ENCODE peak calls at places on chromosomes 12 and 14, in five cellular contexts. H is H1, P is HepG2, M is K562, W is GM12891. A is an unnamed sample.

GRCh38 chr12:74586251-74586650 is 48.6 kb downstream of the ATXN7L3B start:
- DNase-seq in H (no peak), P (no peak), M (no peak), W (no peak), A (no peak)

GRCh38 chr12:117192057-117192456 is 1.8 kb upstream of the FBXO21 start:
- DNase-seq in H (no peak), P (no peak), M (no peak), W (no peak), A (no peak)

GRCh38 chr14:28773917-28774691 is 7.5 kb downstream of the FOXG1 start:
- DNase-seq in H (no peak), P (no peak), M (no peak), W (no peak), A (no peak)

GRCh38 chr12:93226356-93226755 is 151.4 kb upstream of the NUDT4 start:
- DNase-seq in H (no peak), P (no peak), M (no peak), W (no peak), A (no peak)

GRCh38 chr12:111636209-111636928 is 37.3 kb upstream of the ATXN2 start:
- DNase-seq in H (peak), P (peak), M (peak), W (no peak), A (no peak)

GRCh38 chr12:90712671-90713070 is 242.3 kb downstream of the CCER1 start:
- DNase-seq in H (no peak), P (no peak), M (no peak), W (no peak), A (no peak)

GRCh38 chr14:101781240-101782061 is 19.9 kb downstream of the PPP2R5C start:
- DNase-seq in H (no peak), P (no peak), M (no peak), W (peak), A (peak)

GRCh38 chr14:62939970-62940369 is 105.3 kb downstream of the KCNH5 start:
- DNase-seq in H (no peak), P (no peak), M (no peak), W (no peak), A (no peak)

GRCh38 chr14:51828017-51828797 is 32.2 kb upstream of the GNG2 start:
- DNase-seq in H (no peak), P (no peak), M (no peak), W (no peak), A (no peak)

GRCh38 chr12:114921796-114922195 is 237.8 kb upstream of the TBX3 start:
- DNase-seq in H (no peak), P (no peak), M (no peak), W (no peak), A (no peak)

GRCh38 chr14:74147571-74147970 is 62.8 kb downstream of the LIN52 start:
- DNase-seq in H (no peak), P (no peak), M (no peak), W (no peak), A (no peak)

GRCh38 chr14:105203701-105204100 is 22.6 kb upstream of the NUDT14 start:
- DNase-seq in H (no peak), P (no peak), M (no peak), W (no peak), A (no peak)

GRCh38 chr12:11581179-11581755 is 68.2 kb upstream of the ETV6 start:
- DNase-seq in H (no peak), P (peak), M (peak), W (no peak), A (no peak)

GRCh38 chr12:63325757-63326156 is 174.8 kb upstream of the AVPR1A start:
- DNase-seq in H (no peak), P (no peak), M (no peak), W (no peak), A (no peak)

GRCh38 chr12:6833189-6833890 is 5.1 kb downstream of the P3H3 start:
- DNase-seq in H (no peak), P (no peak), M (no peak), W (no peak), A (no peak)

GRCh38 chr14:105364100-105364708 is 34.1 kb upstream of the TEX22 start:
- DNase-seq in H (no peak), P (no peak), M (peak), W (no peak), A (no peak)

GRCh38 chr14:21069388-21070082 is 569 bp upstream of the ARHGEF40 start:
- DNase-seq in H (no peak), P (peak), M (no peak), W (no peak), A (no peak)

GRCh38 chr14:69652942-69653680 is 41.7 kb downstream of the SUSD6 start:
- DNase-seq in H (no peak), P (no peak), M (no peak), W (no peak), A (no peak)

GRCh38 chr14:68544150-68544892 is 248.5 kb downstream of the ZFP36L1 start:
- DNase-seq in H (no peak), P (no peak), M (peak), W (no peak), A (no peak)

GRCh38 chr12:13135336-13136178 is 32.1 kb upstream of the GSG1 start:
- DNase-seq in H (peak), P (no peak), M (peak), W (no peak), A (no peak)

GRCh38 chr14:85336817-85337216 is 193.1 kb upstream of the FLRT2 start:
- DNase-seq in H (no peak), P (no peak), M (no peak), W (no peak), A (no peak)

GRCh38 chr14:54450535-54450934 is 9.4 kb upstream of the CNIH1 start:
- DNase-seq in H (no peak), P (no peak), M (no peak), W (no peak), A (peak)

GRCh38 chr14:36161781-36162180 is 14.7 kb downstream of the PTCSC3 start:
- DNase-seq in H (no peak), P (no peak), M (no peak), W (no peak), A (no peak)

GRCh38 chr12:69513297-69513696 is 43.1 kb downstream of the FRS2 start:
- DNase-seq in H (no peak), P (no peak), M (no peak), W (no peak), A (no peak)

GRCh38 chr12:41507286-41507685 is 319.2 kb downstream of the PDZRN4 start:
- DNase-seq in H (no peak), P (no peak), M (no peak), W (no peak), A (no peak)

DNA sequence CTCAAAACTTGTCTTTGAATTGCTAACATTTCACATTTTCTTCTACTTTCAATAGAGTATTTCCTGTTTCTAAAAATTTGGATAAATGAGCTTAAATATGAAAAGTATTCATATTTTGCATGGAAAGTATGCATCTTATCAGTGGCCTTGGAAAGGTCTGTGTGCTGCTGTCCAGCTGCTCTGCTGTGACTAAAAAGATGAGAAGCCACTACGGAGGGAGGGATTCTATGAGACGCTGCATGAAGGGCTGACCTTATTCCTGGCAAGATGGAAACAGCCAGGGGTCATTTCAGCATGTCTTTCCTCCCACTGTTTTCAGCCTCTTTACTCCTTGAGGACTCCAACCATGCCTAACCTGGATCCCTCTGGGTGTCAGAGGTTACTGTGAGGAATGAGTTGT is 13.0 kb downstream of the PIWIL1 start:
- DNase-seq in H (no peak), P (no peak), M (no peak), W (no peak), A (no peak)
- TF ChIP-seq TAF1 in H (no peak), P (no peak), M (no peak), W (no peak), A (no peak)

GRCh38 chr12:389138-390096 is at the start of gene KDM5A:
- DNase-seq in H (peak), P (peak), M (peak), W (peak), A (peak)
- TF ChIP-seq POLR2A in H (peak), P (peak), M (peak), W (peak), A (peak)

GRCh38 chr12:43293396-43293795 is 258.6 kb downstream of the ADAMTS20 start:
- DNase-seq in H (no peak), P (no peak), M (no peak), W (no peak), A (no peak)
- TF ChIP-seq POLR2AphosphoS5 in H (no peak), P (no peak), M (no peak), W (no peak), A (no peak)

DNA sequence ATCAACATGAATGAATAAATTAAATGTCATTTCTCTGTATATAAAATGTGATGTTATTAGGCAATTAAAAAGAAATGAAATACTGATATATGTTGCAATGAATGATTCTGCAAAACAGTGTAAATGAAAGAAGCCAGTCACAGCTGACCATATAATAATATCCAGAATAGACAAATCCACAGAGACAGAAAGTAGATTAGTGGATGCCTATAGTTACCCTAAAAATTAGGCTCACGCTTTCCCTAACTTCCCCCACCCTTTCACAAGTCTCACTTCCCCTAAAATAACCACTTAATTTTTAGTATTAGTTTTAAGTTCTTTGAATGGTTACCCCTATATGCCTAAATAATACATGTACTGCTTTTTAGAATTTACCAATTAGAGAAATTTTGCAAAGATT is 348.9 kb upstream of the FAR2 start:
- DNase-seq in H (no peak), P (no peak), M (no peak), W (no peak), A (no peak)
- TF ChIP-seq TAF1 in H (no peak), P (no peak), M (no peak), W (no peak), A (no peak)

DNA sequence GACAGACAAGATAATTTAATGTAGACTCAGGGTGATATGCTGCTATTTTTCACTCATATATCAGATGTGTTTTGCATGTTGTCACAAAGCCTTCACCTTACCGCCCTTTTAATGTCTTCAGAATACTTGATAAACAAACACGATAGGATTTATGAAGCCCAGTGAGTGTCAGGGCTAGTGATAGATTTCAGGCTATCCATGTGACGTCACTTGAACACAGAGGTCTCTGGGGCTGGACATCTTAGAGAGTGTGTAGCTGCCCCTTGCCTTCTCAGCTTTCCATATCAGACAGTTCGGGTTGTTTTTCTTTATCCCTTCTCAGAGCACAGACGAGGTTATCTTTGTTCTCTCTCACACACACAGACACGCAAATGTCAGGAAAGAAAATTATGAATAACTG is 105.3 kb upstream of the GSC start:
- DNase-seq in H (no peak), P (no peak), M (no peak), W (no peak), A (no peak)
- TF ChIP-seq POLR2A in H (no peak), P (no peak), M (no peak), W (no peak), A (no peak)

DNA sequence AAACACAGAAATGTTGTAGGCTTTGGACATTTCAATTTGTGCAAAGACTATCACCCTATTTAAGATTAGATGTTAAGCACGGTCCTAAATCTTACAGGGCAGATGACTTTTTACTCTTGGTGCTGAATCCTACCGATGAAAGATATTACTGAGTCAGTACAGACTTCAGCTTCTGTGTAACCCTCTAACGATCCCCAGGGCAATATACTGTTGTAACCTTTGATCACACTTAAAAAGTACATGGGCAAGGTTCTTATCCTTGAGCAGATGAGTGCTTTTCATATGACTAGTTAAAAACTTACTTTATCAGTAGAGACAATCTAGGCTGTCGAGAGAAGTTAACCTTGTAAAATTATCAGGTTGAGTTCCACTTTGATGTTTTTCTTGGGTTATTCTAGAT is 22.5 kb downstream of the PDE3A start:
- DNase-seq in H (no peak), P (no peak), M (no peak), W (no peak), A (no peak)
- TF ChIP-seq POLR2AphosphoS5 in H (no peak), P (no peak), M (no peak), W (no peak), A (no peak)

GRCh38 chr12:80701388-80701787 is 6.0 kb upstream of the MYF6 start:
- DNase-seq in H (no peak), P (no peak), M (no peak), W (no peak), A (no peak)

GRCh38 chr12:80698847-80699542 is 8.4 kb upstream of the MYF6 start:
- DNase-seq in H (no peak), P (no peak), M (no peak), W (no peak), A (no peak)

GRCh38 chr12:80704430-80704829 is 3.0 kb upstream of the MYF6 start:
- DNase-seq in H (no peak), P (no peak), M (no peak), W (no peak), A (no peak)

GRCh38 chr12:80700327-80700726 is 7.1 kb upstream of the MYF6 start:
- DNase-seq in H (no peak), P (no peak), M (no peak), W (no peak), A (no peak)

GRCh38 chr12:80702889-80703605 is 4.4 kb upstream of the MYF6 start:
- DNase-seq in H (no peak), P (peak), M (no peak), W (no peak), A (no peak)
- TF ChIP-seq TAF1 in H (no peak), P (no peak), M (no peak), W (no peak), A (no peak)